ENCODE peak calls at places on chromosomes 5 and 9, in ten cellular contexts. Y is neural crest cell, G is heart right ventricle, P is colonic mucosa, C is tibial artery, U is A549, Q is retinal pigment epithelial cell, V is GM13976, H is astrocyte of the spinal cord, T is transverse colon. B is an unnamed sample.

GRCh38 chr5:147483961-147484707 is 25.7 kb downstream of the DPYSL3 start:
- DNase-seq in Y (no peak), G (peak; percentile 54), P (peak; percentile 60), C (peak; percentile 71), U (peak; percentile 73), Q (peak; percentile 69), V (no peak), H (peak; percentile 98), T (peak; percentile 33), B (no peak)

GRCh38 chr5:139765409-139766217 is 30.0 kb upstream of the PSD2 start:
- DNase-seq in Y (peak; percentile 90), G (peak; percentile 86), P (peak; percentile 79), C (peak; percentile 61), U (peak; percentile 76), Q (no peak), V (peak; percentile 89), H (peak; percentile 73), T (peak; percentile 79), B (peak; percentile 87)

GRCh38 chr5:77356740-77357139 is 135.4 kb downstream of the WDR41 start:
- DNase-seq in Y (no peak), G (no peak), P (no peak), C (no peak), U (no peak), Q (peak; percentile 33), V (peak; percentile 60), H (peak; percentile 47), T (no peak), B (no peak)

GRCh38 chr5:134312796-134313195 is 54.2 kb downstream of the CDKL3 start:
- DNase-seq in Y (no peak), G (no peak), P (no peak), C (no peak), U (no peak), Q (no peak), V (no peak), H (no peak), T (no peak), B (no peak)

GRCh38 chr5:159178978-159179377 is 30.4 kb downstream of the RNF145 start:
- DNase-seq in Y (no peak), G (no peak), P (no peak), C (no peak), U (peak; percentile 97), Q (peak; percentile 93), V (no peak), H (peak; percentile 99), T (peak; percentile 14), B (no peak)

GRCh38 chr9:113299800-113300292 is 3.3 kb downstream of the RNF183 start:
- DNase-seq in Y (no peak), G (no peak), P (peak; percentile 79), C (peak; percentile 24), U (peak; percentile 17), Q (no peak), V (no peak), H (no peak), T (peak; percentile 49), B (no peak)

GRCh38 chr5:130546216-130546615 is 618.8 kb downstream of the HINT1 start:
- DNase-seq in Y (no peak), G (no peak), P (no peak), C (no peak), U (no peak), Q (no peak), V (no peak), H (peak; percentile 50), T (no peak), B (no peak)

GRCh38 chr5:137610598-137610997 is 111.5 kb upstream of the SPOCK1 start:
- DNase-seq in Y (no peak), G (no peak), P (no peak), C (no peak), U (no peak), Q (no peak), V (no peak), H (no peak), T (no peak), B (no peak)

GRCh38 chr5:134046801-134047707 is 42.3 kb upstream of the VDAC1 start:
- DNase-seq in Y (no peak), G (no peak), P (no peak), C (no peak), U (no peak), Q (no peak), V (no peak), H (no peak), T (no peak), B (no peak)

GRCh38 chr5:127872494-127872893 is 169.3 kb downstream of the CCDC192 start:
- DNase-seq in Y (no peak), G (no peak), P (no peak), C (no peak), U (no peak), Q (no peak), V (no peak), H (no peak), T (no peak), B (no peak)

GRCh38 chr5:175252234-175252805 is 191.7 kb downstream of the DRD1 start:
- DNase-seq in Y (no peak), G (no peak), P (no peak), C (no peak), U (no peak), Q (no peak), V (no peak), H (no peak), T (no peak), B (no peak)

GRCh38 chr5:141508808-141509611 is 20.1 kb downstream of the PCDHGC5 start:
- DNase-seq in Y (peak; percentile 45), G (peak; percentile 60), P (no peak), C (peak; percentile 87), U (no peak), Q (no peak), V (no peak), H (peak; percentile 96), T (peak; percentile 41), B (no peak)

GRCh38 chr9:122827759-122828090 is 663 bp downstream of the PDCL start:
- DNase-seq in Y (no peak), G (no peak), P (no peak), C (no peak), U (peak; percentile 24), Q (no peak), V (no peak), H (no peak), T (no peak), B (no peak)

GRCh38 chr5:40556811-40557210 is 122.9 kb upstream of the PTGER4 start:
- DNase-seq in Y (no peak), G (no peak), P (no peak), C (no peak), U (no peak), Q (no peak), V (no peak), H (no peak), T (no peak), B (no peak)

GRCh38 chr9:92711146-92711545 is 41.2 kb upstream of the IPPK start:
- DNase-seq in Y (no peak), G (no peak), P (no peak), C (no peak), U (no peak), Q (no peak), V (no peak), H (peak; percentile 8), T (no peak), B (no peak)

GRCh38 chr9:77779010-77779409 is 130.9 kb upstream of the GNA14 start:
- DNase-seq in Y (no peak), G (no peak), P (no peak), C (no peak), U (no peak), Q (no peak), V (no peak), H (no peak), T (no peak), B (no peak)

GRCh38 chr5:57940236-57940635 is 457.6 kb upstream of the ACTBL2 start:
- DNase-seq in Y (no peak), G (no peak), P (no peak), C (no peak), U (no peak), Q (no peak), V (no peak), H (no peak), T (no peak), B (no peak)
- TF ChIP-seq CTCF in Y (no peak), G (no peak), P (no peak), C (no peak), U (no peak), Q (no peak), V (no peak), H (no peak), T (no peak), B (no peak)

GRCh38 chr9:91676042-91676441 is 252.4 kb upstream of the NFIL3 start:
- DNase-seq in Y (no peak), G (no peak), P (peak; percentile 23), C (no peak), U (peak; percentile 60), Q (no peak), V (no peak), H (no peak), T (no peak), B (no peak)
- TF ChIP-seq CTCF in Y (no peak), G (peak; percentile 44), P (no peak), C (no peak), U (peak; percentile 58), Q (peak; percentile 6), V (peak; percentile 52), H (peak; percentile 10), T (no peak), B (peak; percentile 61)

GRCh38 chr9:90539266-90539665 is 103.4 kb downstream of the DIRAS2 start:
- DNase-seq in Y (no peak), G (no peak), P (no peak), C (no peak), U (no peak), Q (no peak), V (no peak), H (no peak), T (no peak), B (no peak)
- TF ChIP-seq CTCF in Y (no peak), G (no peak), P (no peak), C (no peak), U (no peak), Q (no peak), V (no peak), H (no peak), T (no peak), B (no peak)

GRCh38 chr5:103475629-103476240 is 86.9 kb downstream of the NUDT12 start:
- DNase-seq in Y (no peak), G (no peak), P (no peak), C (no peak), U (peak; percentile 50), Q (no peak), V (peak; percentile 7), H (peak; percentile 67), T (no peak), B (no peak)
- TF ChIP-seq CTCF in Y (peak; percentile 90), G (peak; percentile 85), P (peak; percentile 60), C (peak; percentile 69), U (peak; percentile 91), Q (peak; percentile 56), V (no peak), H (peak; percentile 43), T (peak; percentile 66), B (peak; percentile 79)